ENCODE peak calls at places on chromosomes 11 and 22, in five cellular contexts. T is PC-9; O is NCI-H1092 treated with DMSO at 0.1 percent for 48 hours; P is RWPE2; W is CD4-positive, CD25-positive, alpha-beta regulatory T cell. U is an unnamed sample.

GRCh38 chr22:37739000-37739399 is 42.2 kb downstream of the TRIOBP start:
- DNase-seq in T (no peak), O (no peak), P (no peak), W (no peak), U (no peak)

GRCh38 chr11:47552581-47553416 is at the start of gene CELF1:
- DNase-seq in T (peak; percentile 77), O (peak; percentile 90), P (peak; percentile 90), W (peak; percentile 89), U (peak; percentile 88)

GRCh38 chr11:99988105-99988907 is 698.8 kb upstream of the ARHGAP42 start:
- DNase-seq in T (no peak), O (no peak), P (no peak), W (no peak), U (no peak)

GRCh38 chr11:29321293-29322132 is 695.3 kb downstream of the KCNA4 start:
- DNase-seq in T (no peak), O (no peak), P (peak; percentile 57), W (no peak), U (no peak)

GRCh38 chr22:26364066-26365015 is 64.7 kb upstream of the ASPHD2 start:
- DNase-seq in T (peak; percentile 55), O (peak; percentile 55), P (no peak), W (peak; percentile 28), U (peak; percentile 82)

GRCh38 chr11:111456086-111456858 is 55.9 kb downstream of the BTG4 start:
- DNase-seq in T (no peak), O (no peak), P (no peak), W (no peak), U (no peak)

GRCh38 chr11:829116-829945 is 1.6 kb downstream of the CRACR2B start:
- DNase-seq in T (peak; percentile 18), O (no peak), P (no peak), W (no peak), U (no peak)

GRCh38 chr22:22181515-22181959 is 63.0 kb upstream of the VPREB1 start:
- DNase-seq in T (no peak), O (no peak), P (no peak), W (no peak), U (no peak)

GRCh38 chr11:41714101-41714500 is 254.6 kb upstream of the LRRC4C start:
- DNase-seq in T (no peak), O (no peak), P (no peak), W (no peak), U (no peak)

GRCh38 chr22:41240377-41241132 is at the start of gene CHADL:
- DNase-seq in T (no peak), O (no peak), P (no peak), W (no peak), U (no peak)

GRCh38 chr11:19110290-19110689 is 6.7 kb upstream of the ZDHHC13 start:
- DNase-seq in T (no peak), O (peak; percentile 69), P (no peak), W (no peak), U (no peak)

GRCh38 chr11:38005597-38005996 is 1407.6 kb upstream of the RAG2 start:
- DNase-seq in T (no peak), O (no peak), P (no peak), W (no peak), U (no peak)

GRCh38 chr11:3049430-3050243 is 7.6 kb downstream of the CARS1 start:
- DNase-seq in T (peak; percentile 79), O (peak; percentile 47), P (peak; percentile 90), W (peak; percentile 65), U (no peak)

GRCh38 chr11:68081691-68082090 is 39.5 kb downstream of the CHKA start:
- DNase-seq in T (no peak), O (no peak), P (no peak), W (no peak), U (no peak)

GRCh38 chr11:12454782-12455181 is 77.4 kb downstream of the PARVA start:
- DNase-seq in T (no peak), O (no peak), P (no peak), W (no peak), U (no peak)

GRCh38 chr11:35943761-35944502 is at the start of gene LDLRAD3:
- DNase-seq in T (peak; percentile 64), O (peak; percentile 61), P (peak; percentile 69), W (no peak), U (peak; percentile 76)

GRCh38 chr11:80702264-80702663 is 1261.4 kb upstream of the TENM4 start:
- DNase-seq in T (no peak), O (no peak), P (no peak), W (no peak), U (no peak)

GRCh38 chr11:15714641-15715399 is 600.1 kb downstream of the INSC start:
- DNase-seq in T (no peak), O (peak; percentile 98), P (no peak), W (no peak), U (no peak)

GRCh38 chr22:30202531-30203006 is 44.0 kb downstream of the LIF start:
- DNase-seq in T (peak; percentile 78), O (no peak), P (no peak), W (no peak), U (peak; percentile 45)

GRCh38 chr11:24754406-24754805 is 257.6 kb downstream of the LUZP2 start:
- DNase-seq in T (no peak), O (no peak), P (no peak), W (no peak), U (no peak)

GRCh38 chr11:73072935-73073481 is 69.1 kb downstream of the FCHSD2 start:
- DNase-seq in T (peak; percentile 78), O (no peak), P (no peak), W (no peak), U (peak; percentile 29)

GRCh38 chr22:50568626-50569025 is 5.9 kb upstream of the SYCE3 start:
- DNase-seq in T (no peak), O (no peak), P (no peak), W (no peak), U (no peak)

GRCh38 chr22:27218521-27218920 is 561.1 kb downstream of the MIAT start:
- DNase-seq in T (no peak), O (no peak), P (no peak), W (no peak), U (no peak)

GRCh38 chr11:14309425-14310192 is 49.4 kb downstream of the RRAS2 start:
- DNase-seq in T (no peak), O (no peak), P (no peak), W (no peak), U (no peak)

GRCh38 chr11:36009469-36009868 is 65.6 kb downstream of the LDLRAD3 start:
- DNase-seq in T (peak; percentile 88), O (no peak), P (no peak), W (no peak), U (peak; percentile 53)

U was measured in cerebellar cortex.